ENCODE peak calls at places on chromosomes 4 and X, in six cellular contexts. H, J, X, W, Q and R are unnamed samples.

GRCh38 chr4:98794565-98795205 is 134.2 kb downstream of the EIF4E start:
- DNase-seq in H (no peak), J (no peak), X (no peak), W (no peak), Q (no peak), R (no peak)

GRCh38 chr4:188403272-188403671 is 264.0 kb downstream of the TRIML1 start:
- DNase-seq in H (no peak), J (no peak), X (no peak), W (no peak), Q (no peak), R (peak)

GRCh38 chr4:13173974-13174373 is 310.2 kb downstream of the RAB28 start:
- DNase-seq in H (peak), J (no peak), X (no peak), W (no peak), Q (peak), R (no peak)

GRCh38 chrX:48649109-48649508 is 34.5 kb upstream of the WAS start:
- DNase-seq in H (peak), J (no peak), X (no peak), W (peak), Q (no peak), R (no peak)

GRCh38 chr4:7828926-7829325 is 110.7 kb downstream of the AFAP1 start:
- DNase-seq in H (peak), J (no peak), X (no peak), W (peak), Q (no peak), R (no peak)

GRCh38 chr4:153511104-153511503 is 44.9 kb downstream of the TMEM131L start:
- DNase-seq in H (no peak), J (no peak), X (no peak), W (no peak), Q (no peak), R (no peak)

GRCh38 chr4:84502955-84503373 is 3.9 kb upstream of the NKX6-1 start:
- DNase-seq in H (no peak), J (no peak), X (peak), W (no peak), Q (no peak), R (no peak)

GRCh38 chrX:139844163-139844562 is 88.7 kb downstream of the ATP11C start:
- DNase-seq in H (no peak), J (no peak), X (peak), W (no peak), Q (no peak), R (no peak)

GRCh38 chrX:82070948-82071347 is 869.0 kb downstream of the SH3BGRL start:
- DNase-seq in H (no peak), J (no peak), X (no peak), W (no peak), Q (no peak), R (no peak)